ENCODE peak calls at places on chromosomes 6 and 20, in five cellular contexts. One of them, this sample, is unnamed. For H3K9me3 and H3K4me1, the result is how much of the 10 kb centered on the place peaks cover.

GRCh38 chr6:155850408-155850841 is 394.8 kb upstream of the NOX3 start:
- DNase-seq in MM.1S: no peak
- DNase-seq in neuronal stem cell: no peak
- DNase-seq in mesenchymal stem cell: peak
- DNase-seq in body of pancreas: no peak
- DNase-seq in this sample: no peak

GRCh38 chr6:24313477-24314141 is 44.2 kb downstream of the DCDC2 start:
- DNase-seq in MM.1S: no peak
- DNase-seq in neuronal stem cell: no peak
- DNase-seq in mesenchymal stem cell: peak
- DNase-seq in body of pancreas: peak
- DNase-seq in this sample: no peak

GRCh38 chr6:163349001-163349680 is 65.4 kb upstream of the QKI start:
- DNase-seq in MM.1S: no peak
- DNase-seq in neuronal stem cell: no peak
- DNase-seq in mesenchymal stem cell: no peak
- DNase-seq in body of pancreas: no peak
- DNase-seq in this sample: no peak

GRCh38 chr20:60214901-60215522 is 256.8 kb downstream of the CDH26 start:
- DNase-seq in MM.1S: no peak
- DNase-seq in neuronal stem cell: no peak
- DNase-seq in mesenchymal stem cell: no peak
- DNase-seq in body of pancreas: no peak
- DNase-seq in this sample: no peak

GRCh38 chr20:51516855-51517254 is 25.7 kb downstream of the NFATC2 start:
- DNase-seq in MM.1S: no peak
- DNase-seq in neuronal stem cell: no peak
- DNase-seq in mesenchymal stem cell: no peak
- DNase-seq in body of pancreas: no peak
- DNase-seq in this sample: no peak

GRCh38 chr6:36353411-36353915 is 16.8 kb upstream of the BNIP5 start:
- DNase-seq in MM.1S: no peak
- DNase-seq in neuronal stem cell: no peak
- DNase-seq in mesenchymal stem cell: no peak
- DNase-seq in body of pancreas: no peak
- DNase-seq in this sample: no peak

GRCh38 chr20:21241400-21241799 is 61.7 kb upstream of the XRN2 start:
- DNase-seq in MM.1S: no peak
- DNase-seq in neuronal stem cell: no peak
- DNase-seq in mesenchymal stem cell: peak
- DNase-seq in body of pancreas: no peak
- DNase-seq in this sample: no peak

GRCh38 chr6:150403458-150404245 is 34.8 kb downstream of the IYD start:
- DNase-seq in MM.1S: no peak
- DNase-seq in neuronal stem cell: no peak
- DNase-seq in mesenchymal stem cell: peak
- DNase-seq in body of pancreas: peak
- DNase-seq in this sample: no peak

GRCh38 chr6:147947521-147947920 is 395.1 kb upstream of the SASH1 start:
- DNase-seq in MM.1S: no peak
- DNase-seq in neuronal stem cell: no peak
- DNase-seq in mesenchymal stem cell: no peak
- DNase-seq in body of pancreas: peak
- DNase-seq in this sample: no peak

GRCh38 chr6:108118791-108119211 is 44.3 kb upstream of the OSTM1 start:
- DNase-seq in MM.1S: no peak
- DNase-seq in neuronal stem cell: peak
- DNase-seq in mesenchymal stem cell: peak
- DNase-seq in body of pancreas: no peak
- DNase-seq in this sample: no peak

GRCh38 chr6:126657556-126658129 is 317.7 kb downstream of the CENPW start:
- DNase-seq in MM.1S: peak
- DNase-seq in neuronal stem cell: no peak
- DNase-seq in mesenchymal stem cell: peak
- DNase-seq in body of pancreas: no peak
- DNase-seq in this sample: no peak

GRCh38 chr6:3162565-3163247 is 5.4 kb upstream of the TUBB2A start:
- DNase-seq in MM.1S: peak
- DNase-seq in neuronal stem cell: peak
- DNase-seq in mesenchymal stem cell: peak
- DNase-seq in body of pancreas: peak
- DNase-seq in this sample: peak

GRCh38 chr20:59403962-59404314 is 103.5 kb downstream of the EDN3 start:
- DNase-seq in MM.1S: no peak
- DNase-seq in neuronal stem cell: no peak
- DNase-seq in mesenchymal stem cell: no peak
- DNase-seq in body of pancreas: no peak
- DNase-seq in this sample: no peak

GRCh38 chr6:31888281-31889258 is 8.9 kb downstream of the EHMT2 start:
- DNase-seq in MM.1S: no peak
- DNase-seq in neuronal stem cell: no peak
- DNase-seq in mesenchymal stem cell: no peak
- DNase-seq in body of pancreas: peak
- DNase-seq in this sample: peak

GRCh38 chr20:47540443-47541354 is 39.0 kb downstream of the NCOA3 start:
- DNase-seq in MM.1S: no peak
- DNase-seq in neuronal stem cell: no peak
- DNase-seq in mesenchymal stem cell: peak
- DNase-seq in body of pancreas: no peak
- DNase-seq in this sample: no peak

GRCh38 chr20:63293866-63294535 is 1.0 kb downstream of the COL20A1 start:
- DNase-seq in MM.1S: no peak
- DNase-seq in neuronal stem cell: no peak
- DNase-seq in mesenchymal stem cell: no peak
- DNase-seq in body of pancreas: no peak
- DNase-seq in this sample: no peak

GRCh38 chr6:15555101-15556038 is 107.5 kb downstream of the DTNBP1 start:
- DNase-seq in MM.1S: no peak
- DNase-seq in neuronal stem cell: no peak
- DNase-seq in mesenchymal stem cell: no peak
- DNase-seq in body of pancreas: no peak
- DNase-seq in this sample: no peak

GRCh38 chr6:17816921-17817611 is 110.3 kb upstream of the NUP153 start:
- DNase-seq in MM.1S: no peak
- DNase-seq in neuronal stem cell: no peak
- DNase-seq in mesenchymal stem cell: peak
- DNase-seq in body of pancreas: no peak
- DNase-seq in this sample: no peak

GRCh38 chr20:62549499-62550086 is 73.8 kb upstream of the GATA5 start:
- DNase-seq in MM.1S: no peak
- DNase-seq in neuronal stem cell: no peak
- DNase-seq in mesenchymal stem cell: no peak
- DNase-seq in body of pancreas: no peak
- DNase-seq in this sample: no peak

GRCh38 chr20:17281478-17281877 is 54.6 kb downstream of the PCSK2 start:
- DNase-seq in MM.1S: peak
- DNase-seq in neuronal stem cell: no peak
- DNase-seq in mesenchymal stem cell: no peak
- DNase-seq in body of pancreas: peak
- DNase-seq in this sample: no peak

GRCh38 chr6:154805288-154805911 is 72.2 kb downstream of the SCAF8 start:
- DNase-seq in MM.1S: peak
- DNase-seq in neuronal stem cell: no peak
- DNase-seq in mesenchymal stem cell: peak
- DNase-seq in body of pancreas: no peak
- DNase-seq in this sample: no peak

GRCh38 chr20:11277170-11277569 is 603.4 kb upstream of the JAG1 start:
- DNase-seq in MM.1S: no peak
- DNase-seq in neuronal stem cell: no peak
- DNase-seq in mesenchymal stem cell: no peak
- DNase-seq in body of pancreas: no peak
- DNase-seq in this sample: no peak

GRCh38 chr20:51509208-51509607 is 33.3 kb downstream of the NFATC2 start:
- DNase-seq in MM.1S: no peak
- DNase-seq in neuronal stem cell: no peak
- DNase-seq in mesenchymal stem cell: no peak
- DNase-seq in body of pancreas: no peak
- DNase-seq in this sample: no peak

GRCh38 chr6:134902074-134902861 is 47.6 kb downstream of the ALDH8A1 start:
- DNase-seq in MM.1S: no peak
- DNase-seq in neuronal stem cell: no peak
- DNase-seq in mesenchymal stem cell: no peak
- DNase-seq in body of pancreas: no peak
- DNase-seq in this sample: no peak

GRCh38 chr6:105036371-105036770 is 79.5 kb downstream of the LIN28B start:
- DNase-seq in MM.1S: no peak
- DNase-seq in neuronal stem cell: peak
- DNase-seq in mesenchymal stem cell: no peak
- DNase-seq in body of pancreas: no peak
- DNase-seq in this sample: no peak

GRCh38 chr6:134619789-134620188 is 301.9 kb upstream of the SGK1 start:
- DNase-seq in MM.1S: peak
- DNase-seq in neuronal stem cell: no peak
- DNase-seq in mesenchymal stem cell: peak
- DNase-seq in body of pancreas: no peak
- DNase-seq in this sample: no peak

GRCh38 chr6:109455161-109455501 is 441 bp downstream of the MICAL1 start:
- DNase-seq in MM.1S: peak
- DNase-seq in neuronal stem cell: no peak
- DNase-seq in mesenchymal stem cell: no peak
- DNase-seq in body of pancreas: no peak
- DNase-seq in this sample: peak

GRCh38 chr6:35177586-35177985 is 36.2 kb upstream of the SCUBE3 start:
- DNase-seq in MM.1S: no peak
- DNase-seq in neuronal stem cell: no peak
- DNase-seq in mesenchymal stem cell: no peak
- DNase-seq in body of pancreas: no peak
- DNase-seq in this sample: no peak

GRCh38 chr6:621916-622315 is 35.0 kb downstream of the HUS1B start:
- DNase-seq in MM.1S: no peak
- DNase-seq in neuronal stem cell: no peak
- DNase-seq in mesenchymal stem cell: no peak
- DNase-seq in body of pancreas: no peak
- DNase-seq in this sample: no peak

GRCh38 chr6:17703256-17703694 is 3.5 kb downstream of the NUP153 start:
- DNase-seq in MM.1S: no peak
- DNase-seq in neuronal stem cell: no peak
- DNase-seq in mesenchymal stem cell: peak
- DNase-seq in body of pancreas: peak
- DNase-seq in this sample: no peak

GRCh38 chr20:49631856-49632418 is 64.0 kb upstream of the PTGIS start:
- DNase-seq in MM.1S: no peak
- DNase-seq in neuronal stem cell: no peak
- DNase-seq in mesenchymal stem cell: no peak
- DNase-seq in body of pancreas: no peak
- DNase-seq in this sample: no peak

GRCh38 chr6:42911171-42912021 is 4.5 kb upstream of the PTCRA start:
- DNase-seq in MM.1S: no peak
- DNase-seq in neuronal stem cell: peak
- DNase-seq in mesenchymal stem cell: peak
- DNase-seq in body of pancreas: peak
- DNase-seq in this sample: no peak

GRCh38 chr6:6556738-6557503 is 31.6 kb upstream of the LY86 start:
- DNase-seq in MM.1S: peak
- DNase-seq in neuronal stem cell: peak
- DNase-seq in mesenchymal stem cell: peak
- DNase-seq in body of pancreas: peak
- DNase-seq in this sample: no peak

GRCh38 chr6:51028271-51028670 is 209.6 kb downstream of the TFAP2B start:
- DNase-seq in MM.1S: no peak
- DNase-seq in neuronal stem cell: no peak
- DNase-seq in mesenchymal stem cell: no peak
- DNase-seq in body of pancreas: no peak
- DNase-seq in this sample: no peak

GRCh38 chr20:56212071-56212470 is 36.5 kb upstream of the MC3R start:
- DNase-seq in MM.1S: no peak
- DNase-seq in neuronal stem cell: no peak
- DNase-seq in mesenchymal stem cell: no peak
- DNase-seq in body of pancreas: no peak
- DNase-seq in this sample: no peak
- H3K9me3 ChIP-seq in MM.1S: under half
- H3K9me3 ChIP-seq in neuronal stem cell: under half
- H3K9me3 ChIP-seq in mesenchymal stem cell: under half
- H3K9me3 ChIP-seq in body of pancreas: under half
- H3K9me3 ChIP-seq in this sample: under half

GRCh38 chr6:75202676-75203131 is 3.1 kb downstream of the COL12A1 start:
- DNase-seq in MM.1S: no peak
- DNase-seq in neuronal stem cell: no peak
- DNase-seq in mesenchymal stem cell: peak
- DNase-seq in body of pancreas: no peak
- DNase-seq in this sample: no peak
- H3K4me1 ChIP-seq in MM.1S: under half
- H3K4me1 ChIP-seq in neuronal stem cell: under half
- H3K4me1 ChIP-seq in mesenchymal stem cell: under half
- H3K4me1 ChIP-seq in body of pancreas: under half
- H3K4me1 ChIP-seq in this sample: under half

GRCh38 chr6:38528196-38528965 is 111.3 kb downstream of the BTBD9 start:
- DNase-seq in MM.1S: no peak
- DNase-seq in neuronal stem cell: no peak
- DNase-seq in mesenchymal stem cell: no peak
- DNase-seq in body of pancreas: no peak
- DNase-seq in this sample: no peak
- H3K9me3 ChIP-seq in MM.1S: under half
- H3K9me3 ChIP-seq in neuronal stem cell: under half
- H3K9me3 ChIP-seq in mesenchymal stem cell: under half
- H3K9me3 ChIP-seq in body of pancreas: under half
- H3K9me3 ChIP-seq in this sample: under half

GRCh38 chr6:91105532-91105931 is 518.7 kb upstream of the MAP3K7 start:
- DNase-seq in MM.1S: no peak
- DNase-seq in neuronal stem cell: no peak
- DNase-seq in mesenchymal stem cell: no peak
- DNase-seq in body of pancreas: no peak
- DNase-seq in this sample: no peak

GRCh38 chr6:91106083-91106482 is 519.2 kb upstream of the MAP3K7 start:
- DNase-seq in MM.1S: no peak
- DNase-seq in neuronal stem cell: no peak
- DNase-seq in mesenchymal stem cell: no peak
- DNase-seq in body of pancreas: no peak
- DNase-seq in this sample: no peak
- H3K4me1 ChIP-seq in MM.1S: under half
- H3K4me1 ChIP-seq in neuronal stem cell: under half
- H3K4me1 ChIP-seq in mesenchymal stem cell: under half
- H3K4me1 ChIP-seq in body of pancreas: under half
- H3K4me1 ChIP-seq in this sample: under half